ENCODE peak calls at places on chromosome 7, in four cellular contexts. E, D, A and O are unnamed samples.

GRCh38 chr7:109387530-109387929 is 817.9 kb downstream of the DNAJB9 start:
- DNase-seq in D (no peak), A (no peak), E (no peak), O (no peak)

GRCh38 chr7:46215987-46216567 is 295.0 kb upstream of the IGFBP3 start:
- DNase-seq in E (no peak), D (no peak), A (no peak), O (no peak)

GRCh38 chr7:16416289-16417282 is 4.8 kb downstream of the CRPPA start:
- DNase-seq in E (no peak), A (no peak), D (no peak), O (peak; percentile 19)

GRCh38 chr7:11780267-11780666 is 51.7 kb downstream of the THSD7A start:
- DNase-seq in D (no peak), E (no peak), A (no peak), O (no peak)

GRCh38 chr7:151435103-151435916 is 4.6 kb downstream of the CRYGN start:
- DNase-seq in D (no peak), A (no peak), E (no peak), O (no peak)

GRCh38 chr7:5470167-5470532 is 46.5 kb upstream of the TNRC18 start:
- DNase-seq in E (no peak), A (no peak), D (no peak), O (no peak)

GRCh38 chr7:128939861-128940410 is 2.2 kb downstream of the IRF5 start:
- DNase-seq in A (no peak), E (peak; percentile 58), D (no peak), O (no peak)

GRCh38 chr7:139860090-139860773 is 31.2 kb downstream of the TBXAS1 start:
- DNase-seq in A (no peak), D (no peak), E (peak; percentile 58), O (no peak)

GRCh38 chr7:28081016-28081415 is 99.6 kb downstream of the JAZF1 start:
- DNase-seq in E (peak; percentile 34), D (no peak), A (no peak), O (no peak)

GRCh38 chr7:99679400-99680191 is at the start of gene CYP3A5:
- DNase-seq in D (no peak), E (no peak), A (no peak), O (no peak)

GRCh38 chr7:105003275-105003674 is 10.7 kb upstream of the KMT2E start:
- DNase-seq in A (no peak), E (no peak), D (no peak), O (no peak)